ENCODE peak calls at places on chromosomes 12 and 14, in seven cellular contexts. One of them, this sample, is unnamed.

GRCh38 chr12:91590991-91591987 is 408.7 kb upstream of the DCN start:
- DNase-seq in H1: no peak
- DNase-seq in astrocyte of the spinal cord: no peak
- DNase-seq in mesothelial cell of epicardium: no peak
- DNase-seq in tibial artery: no peak
- DNase-seq in MCF 10A: no peak
- DNase-seq in GM10248: no peak
- DNase-seq in this sample: no peak

GRCh38 chr12:45416161-45416560 is 200.3 kb downstream of the ANO6 start:
- DNase-seq in H1: no peak
- DNase-seq in astrocyte of the spinal cord: no peak
- DNase-seq in mesothelial cell of epicardium: no peak
- DNase-seq in tibial artery: no peak
- DNase-seq in MCF 10A: no peak
- DNase-seq in GM10248: no peak
- DNase-seq in this sample: no peak

GRCh38 chr12:88391556-88391955 is 188.7 kb downstream of the KITLG start:
- DNase-seq in H1: no peak
- DNase-seq in astrocyte of the spinal cord: peak
- DNase-seq in mesothelial cell of epicardium: no peak
- DNase-seq in tibial artery: no peak
- DNase-seq in MCF 10A: peak
- DNase-seq in GM10248: peak
- DNase-seq in this sample: no peak

GRCh38 chr12:84842406-84843013 is 70.1 kb downstream of the SLC6A15 start:
- DNase-seq in H1: no peak
- DNase-seq in astrocyte of the spinal cord: peak
- DNase-seq in mesothelial cell of epicardium: no peak
- DNase-seq in tibial artery: no peak
- DNase-seq in MCF 10A: peak
- DNase-seq in GM10248: peak
- DNase-seq in this sample: no peak

GRCh38 chr14:99549684-99550083 is 54.3 kb downstream of the CCDC85C start:
- DNase-seq in H1: no peak
- DNase-seq in astrocyte of the spinal cord: no peak
- DNase-seq in mesothelial cell of epicardium: no peak
- DNase-seq in tibial artery: no peak
- DNase-seq in MCF 10A: no peak
- DNase-seq in GM10248: no peak
- DNase-seq in this sample: no peak

GRCh38 chr12:21264232-21264631 is 70.5 kb downstream of the SLCO1A2 start:
- DNase-seq in H1: no peak
- DNase-seq in astrocyte of the spinal cord: no peak
- DNase-seq in mesothelial cell of epicardium: no peak
- DNase-seq in tibial artery: no peak
- DNase-seq in MCF 10A: no peak
- DNase-seq in GM10248: no peak
- DNase-seq in this sample: no peak

GRCh38 chr12:69343885-69344612 is 4.1 kb upstream of the LYZ start:
- DNase-seq in H1: no peak
- DNase-seq in astrocyte of the spinal cord: no peak
- DNase-seq in mesothelial cell of epicardium: no peak
- DNase-seq in tibial artery: no peak
- DNase-seq in MCF 10A: no peak
- DNase-seq in GM10248: no peak
- DNase-seq in this sample: no peak

GRCh38 chr12:68462799-68463198 is 130.6 kb upstream of the MDM1 start:
- DNase-seq in H1: no peak
- DNase-seq in astrocyte of the spinal cord: no peak
- DNase-seq in mesothelial cell of epicardium: no peak
- DNase-seq in tibial artery: no peak
- DNase-seq in MCF 10A: no peak
- DNase-seq in GM10248: no peak
- DNase-seq in this sample: no peak

GRCh38 chr12:54016478-54016964 is 7.7 kb downstream of the HOXC8 start:
- DNase-seq in H1: no peak
- DNase-seq in astrocyte of the spinal cord: peak
- DNase-seq in mesothelial cell of epicardium: no peak
- DNase-seq in tibial artery: no peak
- DNase-seq in MCF 10A: peak
- DNase-seq in GM10248: no peak
- DNase-seq in this sample: no peak

GRCh38 chr12:108320503-108321293 is 18.4 kb downstream of the CMKLR1 start:
- DNase-seq in H1: no peak
- DNase-seq in astrocyte of the spinal cord: no peak
- DNase-seq in mesothelial cell of epicardium: no peak
- DNase-seq in tibial artery: no peak
- DNase-seq in MCF 10A: no peak
- DNase-seq in GM10248: peak
- DNase-seq in this sample: no peak

GRCh38 chr14:24688030-24688658 is 54.2 kb upstream of the GZMB start:
- DNase-seq in H1: no peak
- DNase-seq in astrocyte of the spinal cord: no peak
- DNase-seq in mesothelial cell of epicardium: no peak
- DNase-seq in tibial artery: no peak
- DNase-seq in MCF 10A: no peak
- DNase-seq in GM10248: no peak
- DNase-seq in this sample: no peak

GRCh38 chr12:74646831-74647230 is 109.2 kb downstream of the ATXN7L3B start:
- DNase-seq in H1: no peak
- DNase-seq in astrocyte of the spinal cord: peak
- DNase-seq in mesothelial cell of epicardium: no peak
- DNase-seq in tibial artery: no peak
- DNase-seq in MCF 10A: peak
- DNase-seq in GM10248: no peak
- DNase-seq in this sample: no peak

GRCh38 chr14:28773917-28774691 is 7.5 kb downstream of the FOXG1 start:
- DNase-seq in H1: no peak
- DNase-seq in astrocyte of the spinal cord: peak
- DNase-seq in mesothelial cell of epicardium: no peak
- DNase-seq in tibial artery: no peak
- DNase-seq in MCF 10A: no peak
- DNase-seq in GM10248: no peak
- DNase-seq in this sample: peak

GRCh38 chr12:12505544-12506501 is 56.8 kb downstream of the DUSP16 start:
- DNase-seq in H1: no peak
- DNase-seq in astrocyte of the spinal cord: peak
- DNase-seq in mesothelial cell of epicardium: no peak
- DNase-seq in tibial artery: no peak
- DNase-seq in MCF 10A: no peak
- DNase-seq in GM10248: peak
- DNase-seq in this sample: no peak

GRCh38 chr12:71208053-71208685 is 50.4 kb upstream of the TSPAN8 start:
- DNase-seq in H1: no peak
- DNase-seq in astrocyte of the spinal cord: peak
- DNase-seq in mesothelial cell of epicardium: no peak
- DNase-seq in tibial artery: no peak
- DNase-seq in MCF 10A: peak
- DNase-seq in GM10248: no peak
- DNase-seq in this sample: no peak

GRCh38 chr12:45205165-45205825 is 10.6 kb upstream of the ANO6 start:
- DNase-seq in H1: no peak
- DNase-seq in astrocyte of the spinal cord: no peak
- DNase-seq in mesothelial cell of epicardium: no peak
- DNase-seq in tibial artery: no peak
- DNase-seq in MCF 10A: no peak
- DNase-seq in GM10248: no peak
- DNase-seq in this sample: no peak

GRCh38 chr12:13173537-13173936 is 23.0 kb upstream of the EMP1 start:
- DNase-seq in H1: no peak
- DNase-seq in astrocyte of the spinal cord: peak
- DNase-seq in mesothelial cell of epicardium: no peak
- DNase-seq in tibial artery: peak
- DNase-seq in MCF 10A: peak
- DNase-seq in GM10248: peak
- DNase-seq in this sample: no peak

GRCh38 chr12:94078736-94079509 is 69.5 kb upstream of the PLXNC1 start:
- DNase-seq in H1: no peak
- DNase-seq in astrocyte of the spinal cord: no peak
- DNase-seq in mesothelial cell of epicardium: no peak
- DNase-seq in tibial artery: no peak
- DNase-seq in MCF 10A: no peak
- DNase-seq in GM10248: no peak
- DNase-seq in this sample: no peak

GRCh38 chr14:51846631-51847488 is 13.6 kb upstream of the GNG2 start:
- DNase-seq in H1: peak
- DNase-seq in astrocyte of the spinal cord: peak
- DNase-seq in mesothelial cell of epicardium: no peak
- DNase-seq in tibial artery: no peak
- DNase-seq in MCF 10A: no peak
- DNase-seq in GM10248: peak
- DNase-seq in this sample: peak

GRCh38 chr12:52552055-52552454 is 890 bp downstream of the KRT71 start:
- DNase-seq in H1: no peak
- DNase-seq in astrocyte of the spinal cord: no peak
- DNase-seq in mesothelial cell of epicardium: no peak
- DNase-seq in tibial artery: peak
- DNase-seq in MCF 10A: no peak
- DNase-seq in GM10248: no peak
- DNase-seq in this sample: no peak

GRCh38 chr14:90443161-90444076 is 46.6 kb downstream of the CALM1 start:
- DNase-seq in H1: no peak
- DNase-seq in astrocyte of the spinal cord: no peak
- DNase-seq in mesothelial cell of epicardium: no peak
- DNase-seq in tibial artery: no peak
- DNase-seq in MCF 10A: peak
- DNase-seq in GM10248: no peak
- DNase-seq in this sample: no peak

GRCh38 chr12:19707948-19708409 is 268.7 kb downstream of the AEBP2 start:
- DNase-seq in H1: no peak
- DNase-seq in astrocyte of the spinal cord: peak
- DNase-seq in mesothelial cell of epicardium: no peak
- DNase-seq in tibial artery: no peak
- DNase-seq in MCF 10A: peak
- DNase-seq in GM10248: no peak
- DNase-seq in this sample: no peak

GRCh38 chr14:93764211-93764659 is 24.1 kb downstream of the PRIMA1 start:
- DNase-seq in H1: no peak
- DNase-seq in astrocyte of the spinal cord: no peak
- DNase-seq in mesothelial cell of epicardium: no peak
- DNase-seq in tibial artery: peak
- DNase-seq in MCF 10A: peak
- DNase-seq in GM10248: no peak
- DNase-seq in this sample: no peak

GRCh38 chr14:69713976-69714716 is 52.8 kb upstream of the SRSF5 start:
- DNase-seq in H1: no peak
- DNase-seq in astrocyte of the spinal cord: no peak
- DNase-seq in mesothelial cell of epicardium: no peak
- DNase-seq in tibial artery: no peak
- DNase-seq in MCF 10A: no peak
- DNase-seq in GM10248: no peak
- DNase-seq in this sample: no peak

GRCh38 chr14:79011920-79012204 is 841.7 kb downstream of the NRXN3 start:
- DNase-seq in H1: no peak
- DNase-seq in astrocyte of the spinal cord: no peak
- DNase-seq in mesothelial cell of epicardium: no peak
- DNase-seq in tibial artery: no peak
- DNase-seq in MCF 10A: no peak
- DNase-seq in GM10248: no peak
- DNase-seq in this sample: no peak

GRCh38 chr12:49707812-49708147 is 575 bp upstream of the FMNL3 start:
- DNase-seq in H1: no peak
- DNase-seq in astrocyte of the spinal cord: no peak
- DNase-seq in mesothelial cell of epicardium: no peak
- DNase-seq in tibial artery: no peak
- DNase-seq in MCF 10A: no peak
- DNase-seq in GM10248: no peak
- DNase-seq in this sample: no peak
- TF ChIP-seq CTCF in H1: no peak
- TF ChIP-seq CTCF in astrocyte of the spinal cord: no peak
- TF ChIP-seq CTCF in mesothelial cell of epicardium: peak
- TF ChIP-seq CTCF in tibial artery: no peak
- TF ChIP-seq CTCF in MCF 10A: no peak
- TF ChIP-seq CTCF in GM10248: no peak
- TF ChIP-seq CTCF in this sample: peak

GRCh38 chr12:42182394-42182793 is 37.7 kb upstream of the GXYLT1 start:
- DNase-seq in H1: no peak
- DNase-seq in astrocyte of the spinal cord: no peak
- DNase-seq in mesothelial cell of epicardium: no peak
- DNase-seq in tibial artery: no peak
- DNase-seq in MCF 10A: no peak
- DNase-seq in GM10248: no peak
- DNase-seq in this sample: no peak
- TF ChIP-seq CTCF in H1: no peak
- TF ChIP-seq CTCF in astrocyte of the spinal cord: no peak
- TF ChIP-seq CTCF in mesothelial cell of epicardium: no peak
- TF ChIP-seq CTCF in tibial artery: no peak
- TF ChIP-seq CTCF in MCF 10A: no peak
- TF ChIP-seq CTCF in GM10248: no peak
- TF ChIP-seq CTCF in this sample: no peak

DNA sequence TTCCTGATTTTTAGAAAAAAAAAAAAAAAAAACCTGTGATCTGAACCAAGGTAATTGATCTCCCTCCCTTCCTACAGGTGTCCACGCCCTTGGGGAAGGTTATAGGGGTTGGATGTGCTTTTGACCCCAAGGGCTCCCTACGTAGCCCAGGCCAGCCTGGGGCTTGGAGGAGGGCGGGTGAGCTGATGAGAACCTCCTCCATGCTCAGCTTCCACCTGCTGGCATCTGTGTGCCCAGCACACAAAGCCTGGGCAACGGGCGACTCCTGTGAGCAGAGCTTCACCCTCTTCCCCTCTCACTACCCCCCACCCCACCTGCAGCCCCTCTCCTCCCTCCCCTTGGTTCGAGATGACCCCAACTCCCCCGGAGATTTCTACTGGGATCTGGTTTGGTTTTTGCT is 25.3 kb upstream of the INF2 start:
- DNase-seq in H1: no peak
- DNase-seq in astrocyte of the spinal cord: no peak
- DNase-seq in mesothelial cell of epicardium: no peak
- DNase-seq in tibial artery: no peak
- DNase-seq in MCF 10A: no peak
- DNase-seq in GM10248: no peak
- DNase-seq in this sample: no peak
- TF ChIP-seq CTCF in H1: no peak
- TF ChIP-seq CTCF in astrocyte of the spinal cord: no peak
- TF ChIP-seq CTCF in mesothelial cell of epicardium: no peak
- TF ChIP-seq CTCF in tibial artery: no peak
- TF ChIP-seq CTCF in MCF 10A: no peak
- TF ChIP-seq CTCF in GM10248: no peak
- TF ChIP-seq CTCF in this sample: no peak

GRCh38 chr14:66398437-66398836 is 87.7 kb upstream of the CCDC196 start:
- DNase-seq in H1: no peak
- DNase-seq in astrocyte of the spinal cord: no peak
- DNase-seq in mesothelial cell of epicardium: no peak
- DNase-seq in tibial artery: no peak
- DNase-seq in MCF 10A: no peak
- DNase-seq in GM10248: no peak
- DNase-seq in this sample: no peak

GRCh38 chr14:66396165-66396564 is 90.0 kb upstream of the CCDC196 start:
- DNase-seq in H1: no peak
- DNase-seq in astrocyte of the spinal cord: no peak
- DNase-seq in mesothelial cell of epicardium: no peak
- DNase-seq in tibial artery: no peak
- DNase-seq in MCF 10A: no peak
- DNase-seq in GM10248: no peak
- DNase-seq in this sample: no peak

DNA sequence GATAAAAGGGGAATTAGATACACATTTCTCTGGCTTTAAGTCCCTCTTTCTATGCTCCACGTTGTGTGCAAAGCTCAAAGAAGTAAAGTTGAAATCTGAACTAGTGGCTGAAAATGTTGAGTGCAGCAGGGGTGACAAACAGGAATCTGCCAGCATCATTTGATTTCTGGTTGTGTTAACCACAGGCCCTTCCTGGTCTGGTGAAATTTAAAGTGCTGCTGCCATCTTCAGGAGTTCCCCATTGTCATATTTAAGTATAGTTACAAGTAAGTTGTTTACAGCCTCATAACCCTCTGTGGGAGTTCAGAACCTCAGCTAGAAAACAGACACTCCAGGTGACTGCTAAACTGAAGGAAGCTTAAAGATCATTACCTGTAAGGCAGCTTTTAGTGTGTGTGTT is 90.9 kb upstream of the CCDC196 start:
- DNase-seq in H1: no peak
- DNase-seq in astrocyte of the spinal cord: no peak
- DNase-seq in mesothelial cell of epicardium: no peak
- DNase-seq in tibial artery: no peak
- DNase-seq in MCF 10A: peak
- DNase-seq in GM10248: peak
- DNase-seq in this sample: no peak
- TF ChIP-seq CTCF in H1: peak
- TF ChIP-seq CTCF in astrocyte of the spinal cord: no peak
- TF ChIP-seq CTCF in mesothelial cell of epicardium: no peak
- TF ChIP-seq CTCF in tibial artery: no peak
- TF ChIP-seq CTCF in MCF 10A: no peak
- TF ChIP-seq CTCF in GM10248: peak
- TF ChIP-seq CTCF in this sample: no peak

This sample was measured in glutamatergic neuron.